ENCODE peak calls at places on chromosomes 2 and 18, in four cellular contexts. One of them, this sample, is unnamed.

GRCh38 chr18:77208969-77209368 is 40.7 kb upstream of the GALR1 start:
- DNase-seq in K562: no peak
- DNase-seq in H1: no peak
- DNase-seq in GM12878: peak
- DNase-seq in this sample: no peak

GRCh38 chr18:49100226-49100968 is 149.6 kb upstream of the SMAD7 start:
- DNase-seq in K562: no peak
- DNase-seq in GM12878: no peak
- DNase-seq in H1: no peak
- DNase-seq in this sample: peak

GRCh38 chr2:208135794-208136369 is 6.3 kb upstream of the CRYGC start:
- DNase-seq in K562: no peak
- DNase-seq in H1: no peak
- DNase-seq in GM12878: no peak
- DNase-seq in this sample: peak

GRCh38 chr18:47997338-47997780 is 66.9 kb upstream of the SMAD2 start:
- DNase-seq in GM12878: no peak
- DNase-seq in K562: peak
- DNase-seq in H1: peak
- DNase-seq in this sample: no peak

GRCh38 chr18:74946646-74947045 is 262.3 kb downstream of the PTGR3 start:
- DNase-seq in H1: no peak
- DNase-seq in K562: no peak
- DNase-seq in GM12878: no peak
- DNase-seq in this sample: no peak

GRCh38 chr2:169834401-169834800 is 7.1 kb downstream of the UBR3 start:
- DNase-seq in H1: no peak
- DNase-seq in K562: no peak
- DNase-seq in GM12878: no peak
- DNase-seq in this sample: no peak

GRCh38 chr18:9700261-9700796 is 7.8 kb upstream of the RAB31 start:
- DNase-seq in K562: no peak
- DNase-seq in H1: no peak
- DNase-seq in GM12878: no peak
- DNase-seq in this sample: no peak

GRCh38 chr2:31233216-31233615 is 736 bp upstream of the EHD3 start:
- DNase-seq in GM12878: no peak
- DNase-seq in H1: no peak
- DNase-seq in K562: no peak
- DNase-seq in this sample: no peak

GRCh38 chr2:232464534-232464865 is 8.5 kb downstream of the ALPI start:
- DNase-seq in K562: no peak
- DNase-seq in H1: no peak
- DNase-seq in GM12878: no peak
- DNase-seq in this sample: no peak

GRCh38 chr2:39289609-39290008 is 45.8 kb upstream of the CDKL4 start:
- DNase-seq in GM12878: no peak
- DNase-seq in K562: no peak
- DNase-seq in H1: no peak
- DNase-seq in this sample: no peak

GRCh38 chr2:23146011-23146410 is 239.0 kb upstream of the KLHL29 start:
- DNase-seq in H1: no peak
- DNase-seq in K562: no peak
- DNase-seq in GM12878: no peak
- DNase-seq in this sample: no peak

GRCh38 chr2:109143214-109144187 is 14.5 kb downstream of the SH3RF3 start:
- DNase-seq in GM12878: peak
- DNase-seq in K562: no peak
- DNase-seq in H1: no peak
- DNase-seq in this sample: no peak

GRCh38 chr2:110864721-110865120 is 132.3 kb downstream of the ACOXL start:
- DNase-seq in GM12878: no peak
- DNase-seq in K562: no peak
- DNase-seq in H1: no peak
- DNase-seq in this sample: no peak

GRCh38 chr2:126751477-126751876 is 95.5 kb downstream of the GYPC start:
- DNase-seq in K562: no peak
- DNase-seq in H1: no peak
- DNase-seq in GM12878: no peak
- DNase-seq in this sample: no peak

GRCh38 chr2:126754240-126755004 is 98.5 kb downstream of the GYPC start:
- DNase-seq in GM12878: no peak
- DNase-seq in K562: no peak
- DNase-seq in H1: no peak
- DNase-seq in this sample: no peak

GRCh38 chr2:126750506-126750905 is 94.5 kb downstream of the GYPC start:
- DNase-seq in K562: no peak
- DNase-seq in GM12878: no peak
- DNase-seq in H1: no peak
- DNase-seq in this sample: no peak

GRCh38 chr2:126753501-126754212 is 97.7 kb downstream of the GYPC start:
- DNase-seq in K562: no peak
- DNase-seq in H1: no peak
- DNase-seq in GM12878: no peak
- DNase-seq in this sample: no peak

GRCh38 chr2:126752876-126753275 is 96.9 kb downstream of the GYPC start:
- DNase-seq in GM12878: no peak
- DNase-seq in K562: no peak
- DNase-seq in H1: no peak
- DNase-seq in this sample: no peak
- H3K4me3 ChIP-seq in GM12878: no peak
- H3K4me3 ChIP-seq in K562: no peak
- H3K4me3 ChIP-seq in H1: no peak
- H3K4me3 ChIP-seq in this sample: no peak

DNA sequence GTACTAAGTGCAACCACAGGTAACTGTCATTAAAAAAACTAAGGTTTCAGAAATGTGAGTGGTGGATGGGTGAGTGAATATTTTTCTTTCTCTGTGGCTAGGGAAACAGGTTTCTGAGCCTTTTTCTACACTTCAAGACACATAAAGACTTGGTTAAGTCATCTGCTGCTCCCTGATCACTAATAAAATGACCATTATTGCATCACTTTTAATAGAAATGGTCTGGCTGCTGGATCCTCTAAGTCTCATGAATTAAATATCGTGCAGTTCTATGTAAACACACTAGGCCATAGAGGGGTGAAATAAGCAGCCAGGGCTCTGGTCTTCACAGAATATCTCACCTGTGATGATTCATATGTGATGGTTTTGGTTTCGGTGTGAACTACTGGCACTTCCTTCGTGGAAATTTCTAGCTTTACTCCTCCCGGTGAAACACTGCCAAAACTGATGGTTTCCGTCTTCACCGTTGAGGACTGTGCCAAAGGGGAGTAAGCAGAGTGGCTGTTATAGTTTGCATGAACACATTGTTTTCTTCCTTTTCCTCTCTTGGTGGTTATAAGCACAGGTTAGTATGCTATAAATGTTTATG is 100.4 kb upstream of the ZBTB14 start:
- DNase-seq in H1: no peak
- DNase-seq in K562: no peak
- DNase-seq in GM12878: no peak
- DNase-seq in this sample: no peak
- TF ChIP-seq BRCA1 in H1: no peak
- TF ChIP-seq BRCA1 in K562: no peak
- TF ChIP-seq BRCA1 in GM12878: no peak
- TF ChIP-seq BRCA1 in this sample: no peak

GRCh38 chr2:172082944-172083718 is 2.2 kb upstream of the DLX1 start:
- DNase-seq in K562: no peak
- DNase-seq in GM12878: no peak
- DNase-seq in H1: no peak
- DNase-seq in this sample: no peak
- TF ChIP-seq EZH2 in K562: no peak
- TF ChIP-seq EZH2 in GM12878: peak
- TF ChIP-seq EZH2 in H1: peak
- TF ChIP-seq EZH2 in this sample: peak

GRCh38 chr2:60707750-60708371 is 48.2 kb upstream of the PAPOLG start:
- DNase-seq in GM12878: peak
- DNase-seq in K562: peak
- DNase-seq in H1: no peak
- DNase-seq in this sample: peak
- H3K4me3 ChIP-seq in GM12878: no peak
- H3K4me3 ChIP-seq in K562: no peak
- H3K4me3 ChIP-seq in H1: no peak
- H3K4me3 ChIP-seq in this sample: no peak

GRCh38 chr18:57426187-57426586 is 9.0 kb upstream of the ONECUT2 start:
- DNase-seq in H1: no peak
- DNase-seq in GM12878: no peak
- DNase-seq in K562: no peak
- DNase-seq in this sample: no peak

GRCh38 chr18:57425096-57425495 is 10.1 kb upstream of the ONECUT2 start:
- DNase-seq in GM12878: no peak
- DNase-seq in K562: no peak
- DNase-seq in H1: no peak
- DNase-seq in this sample: no peak

GRCh38 chr18:57429607-57430165 is 5.5 kb upstream of the ONECUT2 start:
- DNase-seq in K562: no peak
- DNase-seq in GM12878: no peak
- DNase-seq in H1: no peak
- DNase-seq in this sample: no peak

GRCh38 chr18:57428221-57429150 is 6.7 kb upstream of the ONECUT2 start:
- DNase-seq in H1: no peak
- DNase-seq in K562: no peak
- DNase-seq in GM12878: no peak
- DNase-seq in this sample: no peak

GRCh38 chr18:57427429-57428181 is 7.6 kb upstream of the ONECUT2 start:
- DNase-seq in K562: no peak
- DNase-seq in GM12878: no peak
- DNase-seq in H1: no peak
- DNase-seq in this sample: no peak
- TF ChIP-seq BRCA1 in K562: no peak
- TF ChIP-seq BRCA1 in GM12878: no peak
- TF ChIP-seq BRCA1 in H1: no peak
- TF ChIP-seq BRCA1 in this sample: no peak

GRCh38 chr2:14632133-14632936 is at the start of gene LRATD1:
- DNase-seq in H1: peak
- DNase-seq in K562: peak
- DNase-seq in GM12878: no peak
- DNase-seq in this sample: peak
- TF ChIP-seq EZH2 in H1: no peak
- TF ChIP-seq EZH2 in K562: no peak
- TF ChIP-seq EZH2 in GM12878: no peak
- TF ChIP-seq EZH2 in this sample: no peak

GRCh38 chr2:238492905-238493304 is 66.2 kb downstream of the ASB1 start:
- DNase-seq in K562: no peak
- DNase-seq in H1: no peak
- DNase-seq in GM12878: no peak
- DNase-seq in this sample: no peak
- H3K4me3 ChIP-seq in K562: no peak
- H3K4me3 ChIP-seq in H1: no peak
- H3K4me3 ChIP-seq in GM12878: no peak
- H3K4me3 ChIP-seq in this sample: no peak

GRCh38 chr2:220129427-220129826 is 502.0 kb downstream of the SLC4A3 start:
- DNase-seq in H1: no peak
- DNase-seq in K562: no peak
- DNase-seq in GM12878: no peak
- DNase-seq in this sample: no peak

GRCh38 chr2:220134756-220135534 is 507.5 kb downstream of the SLC4A3 start:
- DNase-seq in H1: no peak
- DNase-seq in K562: no peak
- DNase-seq in GM12878: no peak
- DNase-seq in this sample: no peak
- TF ChIP-seq BRCA1 in H1: no peak
- TF ChIP-seq BRCA1 in K562: no peak
- TF ChIP-seq BRCA1 in GM12878: no peak
- TF ChIP-seq BRCA1 in this sample: no peak

DNA sequence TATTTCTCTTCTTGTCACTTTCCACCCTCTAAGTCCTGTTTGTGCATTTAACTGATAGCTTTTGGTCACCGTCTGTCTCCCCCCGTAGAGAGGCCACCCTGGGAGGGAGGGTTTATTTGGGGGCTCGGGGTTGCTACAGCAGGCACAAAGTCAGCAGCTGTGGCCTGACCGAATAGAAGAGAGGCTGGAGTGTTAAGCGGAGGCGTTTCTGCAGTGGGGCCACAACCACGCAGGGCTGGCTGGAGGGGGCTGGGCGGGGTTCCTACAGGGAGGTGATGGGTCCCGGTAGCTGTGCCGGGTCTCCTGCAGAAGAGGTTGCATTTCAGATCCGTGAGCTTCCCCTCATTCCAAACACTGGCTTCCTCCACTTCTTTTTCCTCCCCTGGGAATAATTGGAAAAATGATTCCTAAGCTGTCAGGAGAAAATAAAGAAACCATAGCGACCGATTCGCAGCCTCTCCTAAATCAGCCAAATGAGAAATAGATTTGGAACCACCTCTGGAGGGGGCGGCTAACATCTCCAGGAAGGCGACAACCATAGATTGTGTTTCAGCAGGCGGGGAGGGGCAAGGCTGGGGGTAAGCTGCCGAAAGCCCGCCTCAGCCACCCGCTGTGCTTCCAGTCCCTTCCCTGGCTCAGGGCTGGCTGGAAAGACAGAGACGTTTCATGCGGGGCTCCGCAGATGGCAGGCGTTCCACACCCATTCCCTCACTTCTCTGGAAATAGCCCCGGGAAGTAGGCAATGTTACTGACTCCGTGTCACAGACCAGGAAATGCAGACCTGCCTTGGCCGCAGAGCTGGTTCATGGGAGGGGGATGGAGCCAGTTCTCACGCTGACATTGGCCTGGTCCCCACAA is 85.6 kb upstream of the TAF1B start:
- DNase-seq in K562: no peak
- DNase-seq in H1: no peak
- DNase-seq in GM12878: no peak
- DNase-seq in this sample: no peak
- TF ChIP-seq EZH2 in K562: no peak
- TF ChIP-seq EZH2 in H1: no peak
- TF ChIP-seq EZH2 in GM12878: no peak
- TF ChIP-seq EZH2 in this sample: peak

DNA sequence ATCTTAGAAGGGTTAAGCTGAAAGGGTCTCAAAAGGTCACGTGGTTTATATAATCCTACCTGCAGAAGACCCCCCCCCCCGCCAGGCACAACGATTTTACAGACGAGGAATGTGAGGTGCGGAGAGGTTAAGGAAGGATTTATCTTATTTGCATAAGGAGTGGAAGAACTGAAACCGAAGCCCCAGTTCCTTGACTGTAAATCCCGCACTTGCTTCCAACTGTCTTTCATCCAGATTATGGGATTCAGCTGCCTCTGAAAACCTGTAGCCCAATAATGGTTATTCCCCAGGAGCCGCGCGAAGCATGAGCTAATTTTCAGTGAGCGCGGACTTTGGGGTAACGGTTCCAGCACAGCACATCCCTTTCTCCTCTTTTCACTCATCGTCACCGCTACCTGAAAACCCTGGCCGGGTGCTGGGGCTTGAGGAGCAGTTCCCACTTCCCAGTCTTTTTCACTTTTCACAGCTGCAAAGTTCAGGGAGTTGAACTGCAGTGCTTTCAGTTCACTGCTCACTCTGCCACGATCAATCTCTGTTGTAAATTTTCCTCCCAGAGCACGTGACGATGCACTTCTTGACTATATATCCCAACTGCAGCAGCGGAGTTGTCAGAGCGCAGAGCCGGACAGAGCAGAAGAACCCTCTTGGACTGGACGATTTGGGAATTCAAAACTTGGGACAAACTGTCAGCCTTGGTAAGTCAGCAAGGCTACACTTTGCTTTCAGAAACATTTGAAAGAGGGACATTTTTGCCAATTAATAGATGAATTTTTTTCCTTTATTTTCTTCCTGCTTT is at the start of gene KCNE4:
- DNase-seq in H1: no peak
- DNase-seq in K562: no peak
- DNase-seq in GM12878: no peak
- DNase-seq in this sample: no peak
- H3K4me3 ChIP-seq in H1: no peak
- H3K4me3 ChIP-seq in K562: no peak
- H3K4me3 ChIP-seq in GM12878: no peak
- H3K4me3 ChIP-seq in this sample: no peak